ENCODE peak calls at places on chromosome 12, in ten cellular contexts. H, O, D, B, C, G, V, J, K and A are unnamed samples.

GRCh38 chr12:94263905-94264655 is 115.7 kb downstream of the PLXNC1 start:
- DNase-seq in J (no peak), D (no peak), B (peak), O (peak), K (no peak), C (no peak), H (peak), G (no peak), V (no peak), A (no peak)

GRCh38 chr12:40469736-40470135 is 222.5 kb upstream of the CNTN1 start:
- DNase-seq in V (no peak), H (no peak), B (no peak), G (no peak), J (no peak), C (no peak), O (no peak), D (no peak), K (no peak), A (peak)

GRCh38 chr12:113439301-113439597 is 17.1 kb downstream of the SDSL start:
- DNase-seq in O (no peak), K (no peak), J (no peak), D (no peak), B (no peak), V (no peak), G (no peak), C (no peak), H (no peak), A (no peak)

GRCh38 chr12:78085562-78086182 is 255.0 kb downstream of the NAV3 start:
- DNase-seq in H (peak), G (no peak), O (peak), K (no peak), B (peak), J (no peak), D (no peak), C (no peak), V (no peak), A (no peak)

GRCh38 chr12:132502149-132502881 is 12.4 kb downstream of the FBRSL1 start:
- DNase-seq in G (no peak), O (no peak), H (no peak), V (no peak), C (no peak), K (no peak), D (no peak), J (no peak), B (no peak), A (no peak)

GRCh38 chr12:77847060-77847541 is 16.4 kb downstream of the NAV3 start:
- DNase-seq in B (peak), G (peak), H (peak), C (no peak), K (no peak), V (no peak), D (no peak), J (no peak), O (peak), A (no peak)

GRCh38 chr12:127120851-127121250 is 1146.1 kb upstream of the TMEM132C start:
- DNase-seq in O (no peak), J (no peak), H (no peak), D (no peak), K (no peak), V (no peak), G (no peak), B (no peak), C (no peak), A (no peak)

GRCh38 chr12:57476162-57476992 is 3.3 kb downstream of the ARHGAP9 start:
- DNase-seq in G (peak), K (no peak), C (no peak), D (no peak), O (no peak), B (no peak), V (no peak), J (no peak), H (no peak), A (no peak)

GRCh38 chr12:106303202-106303820 is 778 bp downstream of the TCP11L2 start:
- DNase-seq in K (peak), B (peak), V (peak), J (peak), G (peak), O (peak), H (peak), D (peak), C (peak), A (no peak)

GRCh38 chr12:52871291-52871961 is 22.6 kb upstream of the KRT78 start:
- DNase-seq in H (peak), D (peak), C (no peak), J (no peak), V (no peak), B (peak), K (no peak), O (peak), G (no peak), A (no peak)

GRCh38 chr12:25202139-25202538 is 7.1 kb downstream of the ETFRF1 start:
- DNase-seq in G (no peak), H (no peak), D (no peak), C (no peak), V (no peak), B (no peak), J (no peak), O (no peak), K (no peak), A (no peak)

GRCh38 chr12:4112734-4113396 is 160.7 kb upstream of the CCND2 start:
- DNase-seq in G (no peak), B (no peak), V (no peak), D (no peak), C (no peak), J (no peak), H (no peak), K (no peak), O (no peak), A (no peak)

GRCh38 chr12:127300753-127301152 is 966.2 kb upstream of the TMEM132C start:
- DNase-seq in O (no peak), K (no peak), J (no peak), C (no peak), H (no peak), V (no peak), G (no peak), B (no peak), D (no peak), A (no peak)

GRCh38 chr12:18239561-18239960 is 21.8 kb upstream of the PIK3C2G start:
- DNase-seq in J (no peak), V (no peak), K (no peak), D (no peak), G (no peak), H (no peak), C (no peak), B (no peak), O (no peak), A (no peak)

GRCh38 chr12:80504389-80505153 is 60.5 kb downstream of the PTPRQ start:
- DNase-seq in H (peak), C (no peak), O (no peak), J (no peak), V (no peak), B (no peak), G (no peak), K (no peak), D (no peak), A (no peak)